ENCODE peak calls at places on chromosomes 6 and 20, in seven cellular contexts. One of them, this sample, is unnamed.

GRCh38 chr20:20210327-20210726 is 157.6 kb upstream of the INSM1 start:
- DNase-seq in nephron progenitor cell: no peak
- DNase-seq in astrocyte: no peak
- DNase-seq in endothelial cell: no peak
- DNase-seq in tibial artery: no peak
- DNase-seq in osteoblast: no peak
- DNase-seq in fibroblast of the aortic adventitia: no peak
- DNase-seq in this sample: no peak

GRCh38 chr20:36468149-36469000 is 72.9 kb upstream of the MYL9 start:
- DNase-seq in nephron progenitor cell: no peak
- DNase-seq in astrocyte: no peak
- DNase-seq in endothelial cell: no peak
- DNase-seq in tibial artery: no peak
- DNase-seq in osteoblast: peak
- DNase-seq in fibroblast of the aortic adventitia: no peak
- DNase-seq in this sample: no peak

GRCh38 chr20:32487381-32487780 is 97.8 kb downstream of the NOL4L start:
- DNase-seq in nephron progenitor cell: no peak
- DNase-seq in astrocyte: no peak
- DNase-seq in endothelial cell: no peak
- DNase-seq in tibial artery: no peak
- DNase-seq in osteoblast: no peak
- DNase-seq in fibroblast of the aortic adventitia: no peak
- DNase-seq in this sample: no peak

GRCh38 chr20:50744143-50744792 is 12.9 kb downstream of the PARD6B start:
- DNase-seq in nephron progenitor cell: peak
- DNase-seq in astrocyte: peak
- DNase-seq in endothelial cell: no peak
- DNase-seq in tibial artery: peak
- DNase-seq in osteoblast: peak
- DNase-seq in fibroblast of the aortic adventitia: peak
- DNase-seq in this sample: no peak

GRCh38 chr6:158255974-158256601 is 56.2 kb upstream of the TULP4 start:
- DNase-seq in nephron progenitor cell: no peak
- DNase-seq in astrocyte: no peak
- DNase-seq in endothelial cell: no peak
- DNase-seq in tibial artery: no peak
- DNase-seq in osteoblast: no peak
- DNase-seq in fibroblast of the aortic adventitia: no peak
- DNase-seq in this sample: no peak

GRCh38 chr6:84107495-84107894 is 73.9 kb downstream of the MRAP2 start:
- DNase-seq in nephron progenitor cell: no peak
- DNase-seq in astrocyte: no peak
- DNase-seq in endothelial cell: no peak
- DNase-seq in tibial artery: no peak
- DNase-seq in osteoblast: no peak
- DNase-seq in fibroblast of the aortic adventitia: no peak
- DNase-seq in this sample: no peak

GRCh38 chr20:3074812-3075211 is 3.4 kb downstream of the OXT start:
- DNase-seq in nephron progenitor cell: no peak
- DNase-seq in astrocyte: no peak
- DNase-seq in endothelial cell: no peak
- DNase-seq in tibial artery: no peak
- DNase-seq in osteoblast: no peak
- DNase-seq in fibroblast of the aortic adventitia: no peak
- DNase-seq in this sample: no peak

GRCh38 chr6:107021786-107022185 is 6.2 kb upstream of the MTRES1 start:
- DNase-seq in nephron progenitor cell: no peak
- DNase-seq in astrocyte: no peak
- DNase-seq in endothelial cell: no peak
- DNase-seq in tibial artery: no peak
- DNase-seq in osteoblast: no peak
- DNase-seq in fibroblast of the aortic adventitia: no peak
- DNase-seq in this sample: no peak

GRCh38 chr6:109672204-109672603 is 18.8 kb downstream of the AK9 start:
- DNase-seq in nephron progenitor cell: no peak
- DNase-seq in astrocyte: no peak
- DNase-seq in endothelial cell: no peak
- DNase-seq in tibial artery: no peak
- DNase-seq in osteoblast: no peak
- DNase-seq in fibroblast of the aortic adventitia: peak
- DNase-seq in this sample: no peak

GRCh38 chr20:45949542-45950329 is 15.3 kb downstream of the PCIF1 start:
- DNase-seq in nephron progenitor cell: no peak
- DNase-seq in astrocyte: no peak
- DNase-seq in endothelial cell: no peak
- DNase-seq in tibial artery: no peak
- DNase-seq in osteoblast: peak
- DNase-seq in fibroblast of the aortic adventitia: no peak
- DNase-seq in this sample: no peak

GRCh38 chr6:30481213-30481964 is 7.9 kb upstream of the HLA-E start:
- DNase-seq in nephron progenitor cell: peak
- DNase-seq in astrocyte: no peak
- DNase-seq in endothelial cell: no peak
- DNase-seq in tibial artery: no peak
- DNase-seq in osteoblast: peak
- DNase-seq in fibroblast of the aortic adventitia: no peak
- DNase-seq in this sample: no peak

GRCh38 chr6:118468682-118469465 is 79.2 kb upstream of the PLN start:
- DNase-seq in nephron progenitor cell: no peak
- DNase-seq in astrocyte: peak
- DNase-seq in endothelial cell: no peak
- DNase-seq in tibial artery: no peak
- DNase-seq in osteoblast: no peak
- DNase-seq in fibroblast of the aortic adventitia: no peak
- DNase-seq in this sample: no peak

GRCh38 chr6:139060332-139060731 is 31.8 kb downstream of the ABRACL start:
- DNase-seq in nephron progenitor cell: no peak
- DNase-seq in astrocyte: peak
- DNase-seq in endothelial cell: no peak
- DNase-seq in tibial artery: no peak
- DNase-seq in osteoblast: peak
- DNase-seq in fibroblast of the aortic adventitia: peak
- DNase-seq in this sample: no peak

GRCh38 chr20:48329676-48330644 is 497.8 kb downstream of the PREX1 start:
- DNase-seq in nephron progenitor cell: peak
- DNase-seq in astrocyte: peak
- DNase-seq in endothelial cell: peak
- DNase-seq in tibial artery: no peak
- DNase-seq in osteoblast: peak
- DNase-seq in fibroblast of the aortic adventitia: peak
- DNase-seq in this sample: no peak

GRCh38 chr20:42218566-42218965 is 600.4 kb upstream of the CHD6 start:
- DNase-seq in nephron progenitor cell: no peak
- DNase-seq in astrocyte: no peak
- DNase-seq in endothelial cell: no peak
- DNase-seq in tibial artery: no peak
- DNase-seq in osteoblast: no peak
- DNase-seq in fibroblast of the aortic adventitia: no peak
- DNase-seq in this sample: no peak

GRCh38 chr6:70706491-70707123 is 38.9 kb downstream of the SMAP1 start:
- DNase-seq in nephron progenitor cell: no peak
- DNase-seq in astrocyte: no peak
- DNase-seq in endothelial cell: peak
- DNase-seq in tibial artery: no peak
- DNase-seq in osteoblast: no peak
- DNase-seq in fibroblast of the aortic adventitia: peak
- DNase-seq in this sample: no peak

GRCh38 chr20:36092424-36093024 is 62.0 kb upstream of the EPB41L1 start:
- DNase-seq in nephron progenitor cell: peak
- DNase-seq in astrocyte: no peak
- DNase-seq in endothelial cell: peak
- DNase-seq in tibial artery: no peak
- DNase-seq in osteoblast: peak
- DNase-seq in fibroblast of the aortic adventitia: no peak
- DNase-seq in this sample: peak

GRCh38 chr6:53492860-53493634 is 51.9 kb downstream of the GCLC start:
- DNase-seq in nephron progenitor cell: no peak
- DNase-seq in astrocyte: peak
- DNase-seq in endothelial cell: no peak
- DNase-seq in tibial artery: no peak
- DNase-seq in osteoblast: no peak
- DNase-seq in fibroblast of the aortic adventitia: peak
- DNase-seq in this sample: no peak

GRCh38 chr6:75117701-75118100 is 88.2 kb downstream of the COL12A1 start:
- DNase-seq in nephron progenitor cell: no peak
- DNase-seq in astrocyte: peak
- DNase-seq in endothelial cell: no peak
- DNase-seq in tibial artery: no peak
- DNase-seq in osteoblast: no peak
- DNase-seq in fibroblast of the aortic adventitia: no peak
- DNase-seq in this sample: no peak

GRCh38 chr6:40039042-40039441 is 104.8 kb upstream of the MOCS1 start:
- DNase-seq in nephron progenitor cell: no peak
- DNase-seq in astrocyte: no peak
- DNase-seq in endothelial cell: no peak
- DNase-seq in tibial artery: no peak
- DNase-seq in osteoblast: no peak
- DNase-seq in fibroblast of the aortic adventitia: no peak
- DNase-seq in this sample: no peak

GRCh38 chr6:40042232-40042631 is 108.0 kb upstream of the MOCS1 start:
- DNase-seq in nephron progenitor cell: no peak
- DNase-seq in astrocyte: no peak
- DNase-seq in endothelial cell: no peak
- DNase-seq in tibial artery: no peak
- DNase-seq in osteoblast: no peak
- DNase-seq in fibroblast of the aortic adventitia: no peak
- DNase-seq in this sample: no peak

GRCh38 chr6:40049128-40049527 is 114.9 kb upstream of the MOCS1 start:
- DNase-seq in nephron progenitor cell: no peak
- DNase-seq in astrocyte: no peak
- DNase-seq in endothelial cell: no peak
- DNase-seq in tibial artery: no peak
- DNase-seq in osteoblast: no peak
- DNase-seq in fibroblast of the aortic adventitia: no peak
- DNase-seq in this sample: no peak

GRCh38 chr6:40038626-40039025 is 104.4 kb upstream of the MOCS1 start:
- DNase-seq in nephron progenitor cell: no peak
- DNase-seq in astrocyte: no peak
- DNase-seq in endothelial cell: no peak
- DNase-seq in tibial artery: no peak
- DNase-seq in osteoblast: peak
- DNase-seq in fibroblast of the aortic adventitia: no peak
- DNase-seq in this sample: no peak

DNA sequence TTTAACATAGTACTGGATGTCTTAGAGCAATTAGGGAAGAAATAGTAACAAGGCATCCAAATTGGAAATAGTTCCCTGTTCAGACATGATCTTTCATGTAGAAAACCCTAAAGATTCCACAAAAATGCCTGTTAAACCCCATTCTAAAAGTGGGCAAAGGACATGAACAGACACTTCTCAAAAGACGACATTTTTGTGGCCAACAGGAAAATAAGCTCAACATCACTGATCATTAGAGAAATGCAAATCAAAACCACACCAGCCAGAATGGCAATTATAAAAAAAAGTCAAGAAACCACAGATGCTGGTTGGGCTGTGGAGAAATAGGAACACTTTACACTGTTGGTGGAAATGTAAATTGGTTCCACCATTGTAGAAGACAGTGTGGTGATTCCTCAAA is 109.9 kb upstream of the MOCS1 start:
- DNase-seq in nephron progenitor cell: no peak
- DNase-seq in astrocyte: no peak
- DNase-seq in endothelial cell: no peak
- DNase-seq in tibial artery: no peak
- DNase-seq in osteoblast: no peak
- DNase-seq in fibroblast of the aortic adventitia: no peak
- DNase-seq in this sample: no peak
- TF ChIP-seq CTCF in nephron progenitor cell: no peak
- TF ChIP-seq CTCF in astrocyte: no peak
- TF ChIP-seq CTCF in endothelial cell: no peak
- TF ChIP-seq CTCF in tibial artery: no peak
- TF ChIP-seq CTCF in osteoblast: no peak
- TF ChIP-seq CTCF in fibroblast of the aortic adventitia: no peak
- TF ChIP-seq CTCF in this sample: no peak

GRCh38 chr6:33967966-33968724 is 164.3 kb upstream of the MLN start:
- DNase-seq in nephron progenitor cell: no peak
- DNase-seq in astrocyte: no peak
- DNase-seq in endothelial cell: no peak
- DNase-seq in tibial artery: no peak
- DNase-seq in osteoblast: peak
- DNase-seq in fibroblast of the aortic adventitia: no peak
- DNase-seq in this sample: no peak
- TF ChIP-seq CTCF in nephron progenitor cell: peak
- TF ChIP-seq CTCF in astrocyte: peak
- TF ChIP-seq CTCF in endothelial cell: peak
- TF ChIP-seq CTCF in tibial artery: no peak
- TF ChIP-seq CTCF in osteoblast: peak
- TF ChIP-seq CTCF in fibroblast of the aortic adventitia: peak
- TF ChIP-seq CTCF in this sample: peak

DNA sequence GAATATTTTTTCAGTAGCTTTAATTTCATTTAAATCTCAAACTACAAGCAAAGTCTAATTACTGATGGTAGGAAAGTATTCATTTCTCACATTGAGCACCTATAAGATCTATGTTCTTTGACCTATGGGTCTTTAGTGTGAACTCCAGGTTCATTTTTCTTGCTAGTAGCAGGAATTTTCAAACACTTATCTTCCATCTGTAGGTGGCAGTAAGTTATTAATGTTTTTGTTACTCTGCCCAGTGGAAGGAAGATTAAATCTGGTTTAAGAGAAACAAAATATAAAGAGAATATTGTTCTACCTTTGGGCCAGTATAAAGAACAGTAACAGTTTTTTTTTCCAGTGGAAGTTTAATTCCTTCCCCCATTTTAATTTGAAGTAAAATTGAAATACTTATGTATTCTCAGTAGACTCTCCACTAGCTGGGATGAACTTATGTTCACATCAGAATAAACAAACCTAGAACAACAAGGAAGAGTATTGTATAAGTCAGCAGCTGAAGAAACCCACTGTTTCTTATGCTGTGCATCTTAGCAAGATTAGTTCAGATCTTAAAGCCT is 328.2 kb downstream of the PHF3 start:
- DNase-seq in nephron progenitor cell: no peak
- DNase-seq in astrocyte: no peak
- DNase-seq in endothelial cell: no peak
- DNase-seq in tibial artery: no peak
- DNase-seq in osteoblast: no peak
- DNase-seq in fibroblast of the aortic adventitia: no peak
- DNase-seq in this sample: no peak
- TF ChIP-seq CTCF in nephron progenitor cell: no peak
- TF ChIP-seq CTCF in astrocyte: no peak
- TF ChIP-seq CTCF in endothelial cell: no peak
- TF ChIP-seq CTCF in tibial artery: no peak
- TF ChIP-seq CTCF in osteoblast: no peak
- TF ChIP-seq CTCF in fibroblast of the aortic adventitia: no peak
- TF ChIP-seq CTCF in this sample: no peak

GRCh38 chr20:5316188-5317158 is at the start of gene PROKR2:
- DNase-seq in nephron progenitor cell: peak
- DNase-seq in astrocyte: no peak
- DNase-seq in endothelial cell: peak
- DNase-seq in tibial artery: no peak
- DNase-seq in osteoblast: peak
- DNase-seq in fibroblast of the aortic adventitia: no peak
- DNase-seq in this sample: peak
- TF ChIP-seq CTCF in nephron progenitor cell: no peak
- TF ChIP-seq CTCF in astrocyte: no peak
- TF ChIP-seq CTCF in endothelial cell: no peak
- TF ChIP-seq CTCF in tibial artery: no peak
- TF ChIP-seq CTCF in osteoblast: no peak
- TF ChIP-seq CTCF in fibroblast of the aortic adventitia: no peak
- TF ChIP-seq CTCF in this sample: peak

GRCh38 chr6:40473026-40473425 is 114.1 kb downstream of the LRFN2 start:
- DNase-seq in nephron progenitor cell: no peak
- DNase-seq in astrocyte: no peak
- DNase-seq in endothelial cell: no peak
- DNase-seq in tibial artery: no peak
- DNase-seq in osteoblast: no peak
- DNase-seq in fibroblast of the aortic adventitia: no peak
- DNase-seq in this sample: no peak
- TF ChIP-seq CTCF in nephron progenitor cell: no peak
- TF ChIP-seq CTCF in astrocyte: no peak
- TF ChIP-seq CTCF in endothelial cell: no peak
- TF ChIP-seq CTCF in tibial artery: no peak
- TF ChIP-seq CTCF in osteoblast: no peak
- TF ChIP-seq CTCF in fibroblast of the aortic adventitia: no peak
- TF ChIP-seq CTCF in this sample: no peak

This sample was measured in progenitor cell of endocrine pancreas.